ENCODE peak calls at places on chromosomes 1 and 21, in four cellular contexts. Y is K562, M is HepG2, E is GM12878. J is an unnamed sample.

GRCh38 chr1:28070725-28071593 is 17.5 kb downstream of the EYA3 start:
- DNase-seq in Y (no peak), M (no peak), E (no peak), J (no peak)

GRCh38 chr1:14877224-14877623 is 276.3 kb upstream of the TMEM51 start:
- DNase-seq in Y (peak), M (no peak), E (no peak), J (no peak)

GRCh38 chr1:99594205-99594604 is 51.7 kb upstream of the PALMD start:
- DNase-seq in Y (no peak), M (no peak), E (no peak), J (no peak)

GRCh38 chr1:54516249-54516920 is 31.6 kb upstream of the ACOT11 start:
- DNase-seq in Y (no peak), M (peak), E (no peak), J (no peak)

GRCh38 chr1:12022036-12022435 is 2.7 kb downstream of the MIIP start:
- DNase-seq in Y (no peak), M (no peak), E (no peak), J (no peak)

GRCh38 chr1:22778842-22779520 is 68.3 kb downstream of the EPHB2 start:
- DNase-seq in Y (no peak), M (no peak), E (no peak), J (no peak)

GRCh38 chr1:168092151-168092550 is 44.6 kb downstream of the GPR161 start:
- DNase-seq in Y (no peak), M (no peak), E (no peak), J (no peak)

GRCh38 chr1:67019600-67020136 is 34.3 kb downstream of the SLC35D1 start:
- DNase-seq in Y (no peak), M (no peak), E (no peak), J (no peak)

GRCh38 chr1:160629286-160630210 is 17.3 kb downstream of the SLAMF1 start:
- DNase-seq in Y (no peak), M (no peak), E (no peak), J (no peak)

GRCh38 chr1:8350914-8351684 is 33.2 kb downstream of the SLC45A1 start:
- DNase-seq in Y (no peak), M (no peak), E (no peak), J (no peak)

GRCh38 chr1:2195785-2196184 is 1.2 kb upstream of the FAAP20 start:
- DNase-seq in Y (no peak), M (no peak), E (no peak), J (no peak)

GRCh38 chr1:234656981-234657651 is 47.1 kb upstream of the IRF2BP2 start:
- DNase-seq in Y (no peak), M (peak), E (no peak), J (no peak)

GRCh38 chr1:16141573-16142336 is 14.1 kb downstream of the EPHA2 start:
- DNase-seq in Y (no peak), M (no peak), E (no peak), J (no peak)

GRCh38 chr1:43256675-43257570 is 12.9 kb upstream of the TMEM125 start:
- DNase-seq in Y (no peak), M (no peak), E (no peak), J (no peak)

GRCh38 chr1:164625004-164625617 is 66.1 kb downstream of the PBX1 start:
- DNase-seq in Y (no peak), M (no peak), E (no peak), J (no peak)

GRCh38 chr21:36150192-36150711 is 6.4 kb upstream of the DOP1B start:
- DNase-seq in Y (no peak), M (no peak), E (peak), J (no peak)

GRCh38 chr1:246319111-246319510 is 188.0 kb downstream of the SMYD3 start:
- DNase-seq in Y (no peak), M (no peak), E (no peak), J (no peak)

GRCh38 chr1:100323428-100324106 is 28.7 kb upstream of the CDC14A start:
- DNase-seq in Y (no peak), M (no peak), E (no peak), J (no peak)

GRCh38 chr1:224183591-224184312 is 712 bp downstream of the DEGS1 start:
- DNase-seq in Y (peak), M (peak), E (no peak), J (peak)

GRCh38 chr1:224181453-224181810 is 1.6 kb upstream of the DEGS1 start:
- DNase-seq in Y (no peak), M (no peak), E (no peak), J (no peak)

GRCh38 chr1:224182866-224183590 is at the start of gene DEGS1:
- DNase-seq in Y (peak), M (peak), E (no peak), J (peak)

GRCh38 chr1:224180783-224181452 is 2.1 kb upstream of the DEGS1 start:
- DNase-seq in Y (no peak), M (no peak), E (no peak), J (no peak)

GRCh38 chr1:224182057-224182865 is 779 bp upstream of the DEGS1 start:
- DNase-seq in Y (no peak), M (no peak), E (peak), J (no peak)
- TF ChIP-seq ATF3 in Y (no peak), M (no peak), E (no peak), J (no peak)

DNA sequence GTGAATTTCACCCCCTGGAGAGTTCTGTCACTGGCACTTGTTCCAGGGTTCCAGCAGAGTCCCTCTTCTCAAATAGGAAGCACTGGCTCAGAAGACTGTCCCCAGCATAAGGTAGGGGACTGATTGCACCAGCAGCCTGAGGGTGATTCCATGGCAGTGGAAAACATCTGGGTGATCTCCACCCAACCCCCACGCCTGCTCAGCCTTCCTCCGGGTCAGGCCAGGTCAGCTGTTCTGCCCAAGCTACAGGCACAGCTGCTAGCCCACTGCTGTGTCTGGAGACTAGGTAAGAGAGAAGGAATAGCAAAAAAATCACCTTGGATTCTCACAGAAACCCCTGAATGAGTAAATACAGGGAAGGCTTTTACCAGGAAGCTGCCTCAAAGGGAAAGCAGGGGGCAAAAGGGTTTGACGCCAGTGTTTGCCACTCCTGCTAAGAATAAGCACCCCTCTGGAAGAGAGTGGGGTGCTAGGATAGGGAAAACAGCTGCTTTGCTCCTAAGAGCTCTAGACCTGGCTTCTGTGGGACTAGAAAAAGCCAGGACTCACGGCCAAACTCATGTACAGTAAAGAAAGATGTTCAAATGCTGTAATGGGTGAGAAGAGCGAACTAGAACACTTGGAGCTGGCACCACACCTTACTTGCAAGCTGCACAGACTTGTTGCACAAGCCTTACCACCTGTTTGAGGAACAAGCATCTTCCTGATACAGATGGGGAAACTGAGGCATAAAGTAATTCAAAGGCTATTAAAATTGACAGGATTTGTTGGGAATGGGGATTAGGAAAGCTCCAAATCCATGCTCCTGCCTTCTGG is 1.0 kb upstream of the DENND2D start:
- DNase-seq in Y (peak), M (no peak), E (no peak), J (no peak)
- TF ChIP-seq ATF2 in Y (no peak), M (no peak), E (no peak), J (no peak)

GRCh38 chr1:214282696-214283225 is 1.8 kb downstream of the SMYD2 start:
- DNase-seq in Y (no peak), M (no peak), E (no peak), J (no peak)

GRCh38 chr1:214281030-214281901 is at the start of gene SMYD2:
- DNase-seq in Y (peak), M (peak), E (no peak), J (peak)

GRCh38 chr1:214280386-214281029 is 451 bp upstream of the SMYD2 start:
- DNase-seq in Y (no peak), M (peak), E (no peak), J (peak)

GRCh38 chr1:214285622-214286440 is 4.9 kb downstream of the SMYD2 start:
- DNase-seq in Y (no peak), M (no peak), E (no peak), J (no peak)

DNA sequence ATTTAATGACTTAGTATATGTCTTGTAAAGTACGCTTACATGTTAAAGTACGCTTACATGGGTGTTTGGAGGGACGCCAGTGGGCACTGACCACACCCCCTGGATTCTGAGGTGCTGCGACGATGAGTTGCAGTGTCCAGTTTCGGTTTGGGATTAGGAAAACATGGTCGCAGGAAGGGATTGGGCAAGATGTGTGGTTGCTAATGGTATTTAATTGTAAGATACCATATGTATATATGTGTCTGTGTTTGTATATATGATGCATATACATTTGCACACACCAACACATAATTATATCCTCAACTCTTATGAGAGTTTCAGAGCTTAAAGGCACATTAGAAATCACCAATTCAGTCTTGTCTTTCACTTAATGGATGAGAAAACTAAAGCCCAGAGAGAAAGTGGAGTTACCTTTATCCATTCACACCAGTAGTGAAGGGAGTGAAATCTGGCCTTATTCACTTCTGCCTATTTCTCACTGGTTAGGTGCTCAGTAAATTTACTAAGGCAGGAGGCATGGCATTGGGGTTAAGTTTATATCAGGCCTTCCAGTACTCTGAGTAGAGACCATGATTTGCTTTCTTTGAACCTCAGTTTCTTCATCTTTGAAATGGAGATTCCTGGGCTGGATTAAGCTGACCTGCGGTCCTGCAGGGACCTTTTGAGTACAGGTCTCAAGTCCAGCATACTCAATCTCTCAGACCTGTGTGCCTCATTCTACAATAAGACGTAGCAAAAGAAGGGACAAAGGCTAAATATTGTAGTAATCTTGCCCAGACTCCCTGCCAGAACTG is 1.1 kb downstream of the SMYD2 start:
- DNase-seq in Y (peak), M (peak), E (no peak), J (no peak)
- TF ChIP-seq TCF7 in Y (no peak), M (no peak), E (no peak), J (no peak)

GRCh38 chr1:20373764-20374163 is 83.1 kb downstream of the VWA5B1 start:
- DNase-seq in Y (no peak), M (no peak), E (no peak), J (no peak)
- TF ChIP-seq ATF3 in Y (no peak), M (no peak), E (no peak), J (no peak)

GRCh38 chr1:25432364-25432719 is 1.6 kb downstream of the MACO1 start:
- DNase-seq in Y (no peak), M (no peak), E (no peak), J (no peak)

GRCh38 chr1:25430666-25431494 is at the start of gene MACO1:
- DNase-seq in Y (peak), M (peak), E (peak), J (peak)

GRCh38 chr1:25432749-25433388 is 2.2 kb downstream of the MACO1 start:
- DNase-seq in Y (no peak), M (no peak), E (no peak), J (no peak)

GRCh38 chr1:25430073-25430665 is 528 bp upstream of the MACO1 start:
- DNase-seq in Y (peak), M (peak), E (no peak), J (peak)

GRCh38 chr1:25431495-25432363 is 1.0 kb downstream of the MACO1 start:
- DNase-seq in Y (no peak), M (no peak), E (no peak), J (no peak)
- TF ChIP-seq ATF2 in Y (no peak), M (no peak), E (no peak), J (no peak)

DNA sequence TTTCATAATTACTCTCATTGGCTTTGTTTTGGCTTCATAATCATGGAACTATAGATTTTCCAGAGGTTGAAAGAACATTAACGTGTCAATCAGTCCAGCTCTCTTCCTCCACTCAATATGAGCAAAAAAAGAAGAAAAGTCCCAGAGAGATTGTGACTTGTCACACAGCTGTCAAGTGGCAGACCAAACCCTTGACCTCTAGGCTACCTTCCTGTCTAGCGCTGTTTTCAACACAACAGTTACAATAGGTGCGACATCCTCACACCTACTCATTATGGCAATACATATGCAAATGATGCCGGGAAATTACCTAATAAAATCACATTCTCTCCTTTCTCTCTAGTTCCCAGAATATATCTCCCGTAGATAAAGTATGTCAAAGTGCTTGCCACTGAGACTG is 1.1 kb downstream of the WARS2 start:
- DNase-seq in Y (no peak), M (no peak), E (peak), J (no peak)
- TF ChIP-seq TCF7 in Y (no peak), M (no peak), E (no peak), J (no peak)

GRCh38 chr21:25670726-25671125 is 31.7 kb downstream of the JAM2 start:
- DNase-seq in Y (no peak), M (no peak), E (no peak), J (no peak)
- TF ChIP-seq ATF3 in Y (no peak), M (no peak), E (no peak), J (no peak)

GRCh38 chr1:228405200-228405978 is 1.2 kb downstream of the TRIM11 start:
- DNase-seq in Y (no peak), M (no peak), E (no peak), J (no peak)

GRCh38 chr1:228402638-228403025 is 4.0 kb downstream of the TRIM11 start:
- DNase-seq in Y (no peak), M (no peak), E (no peak), J (no peak)

GRCh38 chr1:228401782-228402637 is 4.6 kb downstream of the TRIM11 start:
- DNase-seq in Y (no peak), M (no peak), E (no peak), J (no peak)

GRCh38 chr1:228404107-228404720 is 2.4 kb downstream of the TRIM11 start:
- DNase-seq in Y (no peak), M (no peak), E (no peak), J (no peak)

GRCh38 chr1:228403231-228403631 is 3.4 kb downstream of the TRIM11 start:
- DNase-seq in Y (no peak), M (no peak), E (no peak), J (no peak)
- TF ChIP-seq ATF2 in Y (no peak), M (no peak), E (no peak), J (no peak)

GRCh38 chr1:29912413-29912812 is 676.1 kb downstream of the PTPRU start:
- DNase-seq in Y (no peak), M (peak), E (no peak), J (no peak)
- TF ChIP-seq TCF7 in Y (no peak), M (no peak), E (no peak), J (no peak)

J was measured in WTC11.